ENCODE peak calls at places on chromosome 3, in ten cellular contexts. P is AG08395; D is memory B cell; I is hepatocyte; Q is astrocyte of the hippocampus; R is naive thymus-derived CD8-positive, alpha-beta T cell; B is AG10803; G is RWPE1; T is A549; W is stromal cell of bone marrow. J is an unnamed sample.

GRCh38 chr3:111751961-111752360 is 107.1 kb upstream of the PHLDB2 start:
- DNase-seq in P (peak; percentile 69), D (no peak), I (peak; percentile 52), Q (peak; percentile 71), R (no peak), B (peak; percentile 83), G (no peak), T (no peak), W (peak; percentile 80), J (peak; percentile 88)

GRCh38 chr3:109337393-109337792 is at the start of gene DPPA4:
- DNase-seq in P (no peak), D (no peak), I (no peak), Q (no peak), R (peak; percentile 1), B (no peak), G (no peak), T (no peak), W (no peak), J (no peak)

GRCh38 chr3:134618473-134618860 is 32.4 kb downstream of the KY start:
- DNase-seq in P (no peak), D (no peak), I (no peak), Q (no peak), R (no peak), B (no peak), G (no peak), T (no peak), W (no peak), J (no peak)

GRCh38 chr3:127676456-127676855 is 3.7 kb downstream of the ABTB1 start:
- DNase-seq in P (no peak), D (no peak), I (no peak), Q (no peak), R (no peak), B (no peak), G (no peak), T (no peak), W (no peak), J (no peak)

GRCh38 chr3:108041253-108041652 is 49.6 kb downstream of the CD47 start:
- DNase-seq in P (no peak), D (no peak), I (no peak), Q (no peak), R (no peak), B (no peak), G (no peak), T (no peak), W (no peak), J (no peak)

GRCh38 chr3:107064445-107065060 is 312.7 kb upstream of the CCDC54 start:
- DNase-seq in P (peak; percentile 78), D (peak; percentile 49), I (peak; percentile 85), Q (peak; percentile 93), R (peak; percentile 57), B (peak; percentile 76), G (peak; percentile 64), T (peak; percentile 69), W (peak; percentile 76), J (peak; percentile 54)

GRCh38 chr3:63232764-63233396 is 45.2 kb upstream of the SYNPR start:
- DNase-seq in P (no peak), D (no peak), I (peak; percentile 14), Q (peak; percentile 7), R (no peak), B (peak; percentile 11), G (no peak), T (no peak), W (no peak), J (no peak)

GRCh38 chr3:156307704-156308103 is 187.3 kb downstream of the KCNAB1 start:
- DNase-seq in P (peak; percentile 46), D (no peak), I (no peak), Q (peak; percentile 64), R (no peak), B (peak; percentile 68), G (peak; percentile 35), T (no peak), W (peak; percentile 78), J (no peak)

GRCh38 chr3:30124435-30125390 is 481.7 kb upstream of the TGFBR2 start:
- DNase-seq in P (no peak), D (no peak), I (peak; percentile 32), Q (peak; percentile 90), R (no peak), B (peak; percentile 38), G (no peak), T (no peak), W (no peak), J (peak; percentile 63)

GRCh38 chr3:159831466-159831865 is 157.2 kb upstream of the IL12A start:
- DNase-seq in P (no peak), D (no peak), I (no peak), Q (no peak), R (no peak), B (no peak), G (no peak), T (no peak), W (no peak), J (no peak)

J was measured in skeletal muscle cell.